ENCODE peak calls at places on chromosomes 12 and 14, in eight cellular contexts. One of them, this sample, is unnamed.

GRCh38 chr12:111445311-111446043 is 39.8 kb downstream of the SH2B3 start:
- DNase-seq in fibroblast of the aortic adventitia: no peak
- DNase-seq in neural crest cell: no peak
- DNase-seq in heart left ventricle: no peak
- DNase-seq in pancreas: no peak
- DNase-seq in HFFc6: no peak
- DNase-seq in fibroblast of mammary gland: no peak
- DNase-seq in fibroblast of villous mesenchyme: no peak
- DNase-seq in this sample: no peak

GRCh38 chr12:78101946-78102635 is 271.4 kb downstream of the NAV3 start:
- DNase-seq in fibroblast of the aortic adventitia: no peak
- DNase-seq in neural crest cell: no peak
- DNase-seq in heart left ventricle: no peak
- DNase-seq in pancreas: no peak
- DNase-seq in HFFc6: no peak
- DNase-seq in fibroblast of mammary gland: no peak
- DNase-seq in fibroblast of villous mesenchyme: no peak
- DNase-seq in this sample: no peak

GRCh38 chr14:33343016-33343415 is 404.3 kb downstream of the NPAS3 start:
- DNase-seq in fibroblast of the aortic adventitia: no peak
- DNase-seq in neural crest cell: no peak
- DNase-seq in heart left ventricle: no peak
- DNase-seq in pancreas: no peak
- DNase-seq in HFFc6: no peak
- DNase-seq in fibroblast of mammary gland: peak; percentile 44
- DNase-seq in fibroblast of villous mesenchyme: peak; percentile 22
- DNase-seq in this sample: peak; percentile 63

GRCh38 chr12:93572712-93573551 is 457 bp downstream of the SOCS2 start:
- DNase-seq in fibroblast of the aortic adventitia: peak; percentile 22
- DNase-seq in neural crest cell: peak; percentile 44
- DNase-seq in heart left ventricle: peak; percentile 39
- DNase-seq in pancreas: peak; percentile 75
- DNase-seq in HFFc6: no peak
- DNase-seq in fibroblast of mammary gland: no peak
- DNase-seq in fibroblast of villous mesenchyme: peak; percentile 55
- DNase-seq in this sample: no peak

GRCh38 chr12:68568878-68569569 is 41.7 kb upstream of the RAP1B start:
- DNase-seq in fibroblast of the aortic adventitia: no peak
- DNase-seq in neural crest cell: no peak
- DNase-seq in heart left ventricle: no peak
- DNase-seq in pancreas: no peak
- DNase-seq in HFFc6: no peak
- DNase-seq in fibroblast of mammary gland: no peak
- DNase-seq in fibroblast of villous mesenchyme: no peak
- DNase-seq in this sample: no peak

GRCh38 chr12:117030187-117030896 is 68.9 kb downstream of the TESC start:
- DNase-seq in fibroblast of the aortic adventitia: no peak
- DNase-seq in neural crest cell: no peak
- DNase-seq in heart left ventricle: no peak
- DNase-seq in pancreas: peak; percentile 17
- DNase-seq in HFFc6: no peak
- DNase-seq in fibroblast of mammary gland: no peak
- DNase-seq in fibroblast of villous mesenchyme: no peak
- DNase-seq in this sample: no peak

GRCh38 chr14:20742132-20742531 is 3.6 kb upstream of the EDDM3A start:
- DNase-seq in fibroblast of the aortic adventitia: no peak
- DNase-seq in neural crest cell: no peak
- DNase-seq in heart left ventricle: no peak
- DNase-seq in pancreas: no peak
- DNase-seq in HFFc6: no peak
- DNase-seq in fibroblast of mammary gland: no peak
- DNase-seq in fibroblast of villous mesenchyme: no peak
- DNase-seq in this sample: no peak

GRCh38 chr14:74425525-74426201 is 347 bp downstream of the SYNDIG1L start:
- DNase-seq in fibroblast of the aortic adventitia: no peak
- DNase-seq in neural crest cell: peak; percentile 69
- DNase-seq in heart left ventricle: no peak
- DNase-seq in pancreas: no peak
- DNase-seq in HFFc6: no peak
- DNase-seq in fibroblast of mammary gland: no peak
- DNase-seq in fibroblast of villous mesenchyme: peak; percentile 17
- DNase-seq in this sample: peak; percentile 17

GRCh38 chr14:54564799-54565235 is 2.1 kb upstream of the SAMD4A start:
- DNase-seq in fibroblast of the aortic adventitia: peak; percentile 85
- DNase-seq in neural crest cell: no peak
- DNase-seq in heart left ventricle: no peak
- DNase-seq in pancreas: no peak
- DNase-seq in HFFc6: peak; percentile 74
- DNase-seq in fibroblast of mammary gland: peak; percentile 80
- DNase-seq in fibroblast of villous mesenchyme: peak; percentile 85
- DNase-seq in this sample: peak; percentile 84

GRCh38 chr12:78359530-78359929 is 505.0 kb upstream of the SYT1 start:
- DNase-seq in fibroblast of the aortic adventitia: peak; percentile 79
- DNase-seq in neural crest cell: no peak
- DNase-seq in heart left ventricle: no peak
- DNase-seq in pancreas: no peak
- DNase-seq in HFFc6: no peak
- DNase-seq in fibroblast of mammary gland: peak; percentile 87
- DNase-seq in fibroblast of villous mesenchyme: peak; percentile 46
- DNase-seq in this sample: peak; percentile 57

GRCh38 chr14:77307099-77307496 is 13.6 kb downstream of the POMT2 start:
- DNase-seq in fibroblast of the aortic adventitia: peak; percentile 32
- DNase-seq in neural crest cell: no peak
- DNase-seq in heart left ventricle: no peak
- DNase-seq in pancreas: no peak
- DNase-seq in HFFc6: no peak
- DNase-seq in fibroblast of mammary gland: no peak
- DNase-seq in fibroblast of villous mesenchyme: no peak
- DNase-seq in this sample: no peak

DNA sequence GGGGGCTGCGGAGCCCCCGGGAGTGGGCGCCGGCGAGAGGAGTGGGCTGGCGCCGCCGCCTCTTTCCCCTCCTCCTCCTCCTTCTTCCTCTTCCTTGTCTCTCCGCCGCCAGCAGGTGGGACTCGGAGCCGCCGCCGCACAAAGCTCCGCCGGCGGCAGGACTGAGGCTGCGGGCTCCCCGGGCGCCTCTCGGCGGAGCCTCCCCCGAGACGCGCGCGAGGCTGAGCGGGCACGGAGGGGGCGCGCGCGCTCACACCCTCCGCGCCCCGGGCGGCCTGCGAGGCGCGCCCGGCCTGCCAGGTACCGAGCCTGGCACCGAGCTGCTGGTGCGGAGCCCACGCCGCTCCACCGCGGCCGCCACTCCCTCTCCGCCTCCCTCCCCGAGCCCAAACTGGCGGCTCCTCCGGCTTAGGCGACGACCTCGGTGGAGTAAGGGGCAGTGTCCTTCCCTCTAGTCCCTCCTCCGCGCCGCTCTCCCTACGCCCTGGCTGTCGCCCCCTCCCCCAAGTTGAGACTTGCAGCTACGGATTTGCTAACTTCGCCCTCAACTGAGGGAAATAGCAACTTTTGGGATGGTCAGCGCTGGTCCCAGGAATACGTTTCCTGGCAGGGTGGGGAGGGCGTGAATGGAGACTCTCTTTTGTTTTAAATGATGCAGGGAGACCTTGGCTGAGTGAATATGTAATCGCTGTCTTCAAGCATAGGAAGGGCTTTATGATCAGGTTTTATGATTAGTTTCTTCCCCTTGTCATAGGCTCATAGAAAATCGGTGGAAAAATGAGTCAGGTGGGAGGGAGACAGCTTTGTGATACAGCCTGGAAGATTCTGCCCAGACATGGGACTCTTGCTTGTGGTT is 199.5 kb upstream of the CAND1 start:
- DNase-seq in fibroblast of the aortic adventitia: no peak
- DNase-seq in neural crest cell: peak; percentile 57
- DNase-seq in heart left ventricle: no peak
- DNase-seq in pancreas: peak; percentile 82
- DNase-seq in HFFc6: no peak
- DNase-seq in fibroblast of mammary gland: no peak
- DNase-seq in fibroblast of villous mesenchyme: no peak
- DNase-seq in this sample: no peak
- TF ChIP-seq CTCF in fibroblast of the aortic adventitia: peak; percentile 14
- TF ChIP-seq CTCF in neural crest cell: peak; percentile 32
- TF ChIP-seq CTCF in heart left ventricle: no peak
- TF ChIP-seq CTCF in pancreas: no peak
- TF ChIP-seq CTCF in HFFc6: no peak
- TF ChIP-seq CTCF in fibroblast of mammary gland: no peak
- TF ChIP-seq CTCF in fibroblast of villous mesenchyme: no peak
- TF ChIP-seq CTCF in this sample: no peak

GRCh38 chr12:50024804-50025186 is 499 bp downstream of the RACGAP1 start:
- DNase-seq in fibroblast of the aortic adventitia: no peak
- DNase-seq in neural crest cell: no peak
- DNase-seq in heart left ventricle: no peak
- DNase-seq in pancreas: no peak
- DNase-seq in HFFc6: peak; percentile 10
- DNase-seq in fibroblast of mammary gland: peak; percentile 7
- DNase-seq in fibroblast of villous mesenchyme: no peak
- DNase-seq in this sample: no peak
- TF ChIP-seq CTCF in fibroblast of the aortic adventitia: no peak
- TF ChIP-seq CTCF in neural crest cell: no peak
- TF ChIP-seq CTCF in heart left ventricle: no peak
- TF ChIP-seq CTCF in pancreas: no peak
- TF ChIP-seq CTCF in HFFc6: no peak
- TF ChIP-seq CTCF in fibroblast of mammary gland: no peak
- TF ChIP-seq CTCF in fibroblast of villous mesenchyme: no peak
- TF ChIP-seq CTCF in this sample: no peak

GRCh38 chr14:101084436-101084826 is 180.9 kb upstream of the RTL1 start:
- DNase-seq in fibroblast of the aortic adventitia: no peak
- DNase-seq in neural crest cell: no peak
- DNase-seq in heart left ventricle: no peak
- DNase-seq in pancreas: no peak
- DNase-seq in HFFc6: no peak
- DNase-seq in fibroblast of mammary gland: no peak
- DNase-seq in fibroblast of villous mesenchyme: no peak
- DNase-seq in this sample: no peak

GRCh38 chr14:101080922-101081593 is 177.5 kb upstream of the RTL1 start:
- DNase-seq in fibroblast of the aortic adventitia: no peak
- DNase-seq in neural crest cell: no peak
- DNase-seq in heart left ventricle: no peak
- DNase-seq in pancreas: no peak
- DNase-seq in HFFc6: no peak
- DNase-seq in fibroblast of mammary gland: no peak
- DNase-seq in fibroblast of villous mesenchyme: no peak
- DNase-seq in this sample: no peak

GRCh38 chr14:101082036-101082435 is 178.5 kb upstream of the RTL1 start:
- DNase-seq in fibroblast of the aortic adventitia: no peak
- DNase-seq in neural crest cell: no peak
- DNase-seq in heart left ventricle: no peak
- DNase-seq in pancreas: peak; percentile 23
- DNase-seq in HFFc6: no peak
- DNase-seq in fibroblast of mammary gland: no peak
- DNase-seq in fibroblast of villous mesenchyme: no peak
- DNase-seq in this sample: no peak

GRCh38 chr14:101082436-101083384 is 179.2 kb upstream of the RTL1 start:
- DNase-seq in fibroblast of the aortic adventitia: no peak
- DNase-seq in neural crest cell: no peak
- DNase-seq in heart left ventricle: no peak
- DNase-seq in pancreas: peak; percentile 16
- DNase-seq in HFFc6: no peak
- DNase-seq in fibroblast of mammary gland: no peak
- DNase-seq in fibroblast of villous mesenchyme: no peak
- DNase-seq in this sample: no peak

DNA sequence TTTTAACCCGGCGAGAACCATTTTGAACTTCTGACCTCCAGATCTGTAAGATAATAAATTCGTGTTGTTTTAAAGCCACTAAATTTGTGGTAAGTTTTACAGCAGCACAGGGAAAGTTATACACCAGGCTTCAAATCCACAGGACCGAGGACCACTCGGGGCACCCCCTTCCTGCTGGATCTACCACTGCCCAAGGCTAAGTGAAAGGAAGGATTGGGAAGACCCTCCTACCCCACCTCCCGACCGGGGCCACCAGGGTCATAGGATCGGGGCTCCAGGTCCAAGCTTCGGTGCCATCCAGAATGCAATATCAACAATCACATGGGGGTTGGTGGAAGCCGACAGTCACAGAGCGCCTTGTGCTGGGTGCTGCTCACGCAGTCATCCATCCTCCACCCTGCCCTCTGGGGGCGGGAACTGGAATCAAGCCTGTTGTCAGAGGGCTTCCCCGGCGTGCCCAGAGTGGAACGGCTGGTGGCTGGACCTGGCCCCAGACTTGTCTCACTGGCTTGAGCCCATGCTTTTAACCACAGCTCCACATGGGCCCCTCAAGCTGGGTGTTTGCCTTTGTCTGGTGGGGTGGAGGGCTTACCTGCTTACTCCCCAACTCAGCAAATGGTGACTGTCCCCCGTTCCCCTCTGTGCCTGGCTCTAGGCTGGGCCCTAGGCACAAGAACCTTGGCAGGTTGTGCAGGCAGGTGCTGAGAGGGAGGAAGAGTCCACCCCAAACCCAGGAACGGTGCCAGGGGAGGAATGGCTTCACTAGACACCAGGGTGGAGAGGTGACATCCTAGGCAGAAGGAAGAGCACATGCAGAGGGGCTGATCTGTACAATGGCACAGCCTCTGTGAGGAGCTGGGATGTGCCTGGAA is 180.3 kb upstream of the RTL1 start:
- DNase-seq in fibroblast of the aortic adventitia: no peak
- DNase-seq in neural crest cell: no peak
- DNase-seq in heart left ventricle: no peak
- DNase-seq in pancreas: peak; percentile 36
- DNase-seq in HFFc6: no peak
- DNase-seq in fibroblast of mammary gland: no peak
- DNase-seq in fibroblast of villous mesenchyme: no peak
- DNase-seq in this sample: no peak
- TF ChIP-seq CTCF in fibroblast of the aortic adventitia: no peak
- TF ChIP-seq CTCF in neural crest cell: peak; percentile 42
- TF ChIP-seq CTCF in heart left ventricle: no peak
- TF ChIP-seq CTCF in pancreas: no peak
- TF ChIP-seq CTCF in HFFc6: peak; percentile 43
- TF ChIP-seq CTCF in fibroblast of mammary gland: peak; percentile 13
- TF ChIP-seq CTCF in fibroblast of villous mesenchyme: peak; percentile 26
- TF ChIP-seq CTCF in this sample: no peak

GRCh38 chr12:57737467-57738141 is 938 bp downstream of the AGAP2 start:
- DNase-seq in fibroblast of the aortic adventitia: no peak
- DNase-seq in neural crest cell: peak; percentile 37
- DNase-seq in heart left ventricle: peak; percentile 21
- DNase-seq in pancreas: peak; percentile 82
- DNase-seq in HFFc6: no peak
- DNase-seq in fibroblast of mammary gland: no peak
- DNase-seq in fibroblast of villous mesenchyme: no peak
- DNase-seq in this sample: no peak

GRCh38 chr12:57734586-57734985 is 4.0 kb downstream of the AGAP2 start:
- DNase-seq in fibroblast of the aortic adventitia: no peak
- DNase-seq in neural crest cell: no peak
- DNase-seq in heart left ventricle: no peak
- DNase-seq in pancreas: no peak
- DNase-seq in HFFc6: peak; percentile 30
- DNase-seq in fibroblast of mammary gland: no peak
- DNase-seq in fibroblast of villous mesenchyme: no peak
- DNase-seq in this sample: no peak

GRCh38 chr12:57735198-57735855 is 3.2 kb downstream of the AGAP2 start:
- DNase-seq in fibroblast of the aortic adventitia: no peak
- DNase-seq in neural crest cell: no peak
- DNase-seq in heart left ventricle: peak; percentile 5
- DNase-seq in pancreas: no peak
- DNase-seq in HFFc6: no peak
- DNase-seq in fibroblast of mammary gland: no peak
- DNase-seq in fibroblast of villous mesenchyme: no peak
- DNase-seq in this sample: no peak

GRCh38 chr12:57736743-57737466 is 1.6 kb downstream of the AGAP2 start:
- DNase-seq in fibroblast of the aortic adventitia: no peak
- DNase-seq in neural crest cell: no peak
- DNase-seq in heart left ventricle: no peak
- DNase-seq in pancreas: peak; percentile 83
- DNase-seq in HFFc6: no peak
- DNase-seq in fibroblast of mammary gland: no peak
- DNase-seq in fibroblast of villous mesenchyme: no peak
- DNase-seq in this sample: no peak

GRCh38 chr12:57735952-57736742 is 2.4 kb downstream of the AGAP2 start:
- DNase-seq in fibroblast of the aortic adventitia: no peak
- DNase-seq in neural crest cell: peak; percentile 39
- DNase-seq in heart left ventricle: peak; percentile 65
- DNase-seq in pancreas: no peak
- DNase-seq in HFFc6: no peak
- DNase-seq in fibroblast of mammary gland: peak; percentile 34
- DNase-seq in fibroblast of villous mesenchyme: peak; percentile 37
- DNase-seq in this sample: peak; percentile 15
- TF ChIP-seq CTCF in fibroblast of the aortic adventitia: peak; percentile 31
- TF ChIP-seq CTCF in neural crest cell: peak; percentile 29
- TF ChIP-seq CTCF in heart left ventricle: no peak
- TF ChIP-seq CTCF in pancreas: no peak
- TF ChIP-seq CTCF in HFFc6: peak; percentile 52
- TF ChIP-seq CTCF in fibroblast of mammary gland: peak; percentile 25
- TF ChIP-seq CTCF in fibroblast of villous mesenchyme: peak; percentile 46
- TF ChIP-seq CTCF in this sample: peak; percentile 19

This sample was measured in fibroblast of lung.